ENCODE peak calls at places on chromosomes 3 and 15, in eight cellular contexts. One of them, this sample, is unnamed.

GRCh38 chr15:79923068-79923514 is 26.3 kb upstream of the MTHFS start:
- DNase-seq in SHP77: peak
- DNase-seq in GOT3: peak
- DNase-seq in Kasumi-1: peak
- DNase-seq in CD4-positive, alpha-beta T cell: peak
- DNase-seq in memory B cell: peak
- DNase-seq in ACHN: peak
- DNase-seq in stimulated activated CD8-positive, alpha-beta memory T cell treated with anti-CD3 and anti-CD28 coated beads, Interleukin-15, amount 100 ng/mL, for 24 hours: peak
- DNase-seq in this sample: peak

GRCh38 chr15:97082835-97083234 is 752.3 kb downstream of the NR2F2 start:
- DNase-seq in SHP77: no peak
- DNase-seq in GOT3: no peak
- DNase-seq in Kasumi-1: no peak
- DNase-seq in CD4-positive, alpha-beta T cell: no peak
- DNase-seq in memory B cell: no peak
- DNase-seq in ACHN: peak
- DNase-seq in stimulated activated CD8-positive, alpha-beta memory T cell treated with anti-CD3 and anti-CD28 coated beads, Interleukin-15, amount 100 ng/mL, for 24 hours: no peak
- DNase-seq in this sample: no peak

GRCh38 chr3:149647812-149648211 is 10.0 kb downstream of the WWTR1 start:
- DNase-seq in SHP77: no peak
- DNase-seq in GOT3: no peak
- DNase-seq in Kasumi-1: no peak
- DNase-seq in CD4-positive, alpha-beta T cell: no peak
- DNase-seq in memory B cell: no peak
- DNase-seq in ACHN: no peak
- DNase-seq in stimulated activated CD8-positive, alpha-beta memory T cell treated with anti-CD3 and anti-CD28 coated beads, Interleukin-15, amount 100 ng/mL, for 24 hours: no peak
- DNase-seq in this sample: no peak

GRCh38 chr3:17025594-17026139 is 140.9 kb downstream of the PLCL2 start:
- DNase-seq in SHP77: no peak
- DNase-seq in GOT3: no peak
- DNase-seq in Kasumi-1: no peak
- DNase-seq in CD4-positive, alpha-beta T cell: no peak
- DNase-seq in memory B cell: no peak
- DNase-seq in ACHN: no peak
- DNase-seq in stimulated activated CD8-positive, alpha-beta memory T cell treated with anti-CD3 and anti-CD28 coated beads, Interleukin-15, amount 100 ng/mL, for 24 hours: no peak
- DNase-seq in this sample: no peak

GRCh38 chr3:129608087-129608935 is 1.8 kb upstream of the PLXND1 start:
- DNase-seq in SHP77: peak
- DNase-seq in GOT3: no peak
- DNase-seq in Kasumi-1: peak
- DNase-seq in CD4-positive, alpha-beta T cell: no peak
- DNase-seq in memory B cell: no peak
- DNase-seq in ACHN: peak
- DNase-seq in stimulated activated CD8-positive, alpha-beta memory T cell treated with anti-CD3 and anti-CD28 coated beads, Interleukin-15, amount 100 ng/mL, for 24 hours: no peak
- DNase-seq in this sample: no peak

GRCh38 chr15:85154061-85154460 is 172.4 kb downstream of the PDE8A start:
- DNase-seq in SHP77: no peak
- DNase-seq in GOT3: no peak
- DNase-seq in Kasumi-1: no peak
- DNase-seq in CD4-positive, alpha-beta T cell: no peak
- DNase-seq in memory B cell: no peak
- DNase-seq in ACHN: no peak
- DNase-seq in stimulated activated CD8-positive, alpha-beta memory T cell treated with anti-CD3 and anti-CD28 coated beads, Interleukin-15, amount 100 ng/mL, for 24 hours: no peak
- DNase-seq in this sample: no peak

GRCh38 chr3:179037361-179037760 is 34.2 kb downstream of the ZMAT3 start:
- DNase-seq in SHP77: no peak
- DNase-seq in GOT3: no peak
- DNase-seq in Kasumi-1: peak
- DNase-seq in CD4-positive, alpha-beta T cell: peak
- DNase-seq in memory B cell: no peak
- DNase-seq in ACHN: no peak
- DNase-seq in stimulated activated CD8-positive, alpha-beta memory T cell treated with anti-CD3 and anti-CD28 coated beads, Interleukin-15, amount 100 ng/mL, for 24 hours: peak
- DNase-seq in this sample: peak

GRCh38 chr3:195461518-195462307 is 18.9 kb upstream of the ACAP2 start:
- DNase-seq in SHP77: no peak
- DNase-seq in GOT3: no peak
- DNase-seq in Kasumi-1: no peak
- DNase-seq in CD4-positive, alpha-beta T cell: no peak
- DNase-seq in memory B cell: no peak
- DNase-seq in ACHN: no peak
- DNase-seq in stimulated activated CD8-positive, alpha-beta memory T cell treated with anti-CD3 and anti-CD28 coated beads, Interleukin-15, amount 100 ng/mL, for 24 hours: no peak
- DNase-seq in this sample: no peak

GRCh38 chr3:124121379-124122336 is 129.7 kb upstream of the ROPN1 start:
- DNase-seq in SHP77: no peak
- DNase-seq in GOT3: no peak
- DNase-seq in Kasumi-1: no peak
- DNase-seq in CD4-positive, alpha-beta T cell: no peak
- DNase-seq in memory B cell: no peak
- DNase-seq in ACHN: no peak
- DNase-seq in stimulated activated CD8-positive, alpha-beta memory T cell treated with anti-CD3 and anti-CD28 coated beads, Interleukin-15, amount 100 ng/mL, for 24 hours: no peak
- DNase-seq in this sample: no peak

GRCh38 chr3:177448987-177449975 is 252.0 kb upstream of the TBL1XR1 start:
- DNase-seq in SHP77: no peak
- DNase-seq in GOT3: no peak
- DNase-seq in Kasumi-1: peak
- DNase-seq in CD4-positive, alpha-beta T cell: no peak
- DNase-seq in memory B cell: no peak
- DNase-seq in ACHN: no peak
- DNase-seq in stimulated activated CD8-positive, alpha-beta memory T cell treated with anti-CD3 and anti-CD28 coated beads, Interleukin-15, amount 100 ng/mL, for 24 hours: no peak
- DNase-seq in this sample: no peak

GRCh38 chr3:105448338-105448982 is 81.8 kb downstream of the ALCAM start:
- DNase-seq in SHP77: no peak
- DNase-seq in GOT3: no peak
- DNase-seq in Kasumi-1: no peak
- DNase-seq in CD4-positive, alpha-beta T cell: no peak
- DNase-seq in memory B cell: no peak
- DNase-seq in ACHN: no peak
- DNase-seq in stimulated activated CD8-positive, alpha-beta memory T cell treated with anti-CD3 and anti-CD28 coated beads, Interleukin-15, amount 100 ng/mL, for 24 hours: no peak
- DNase-seq in this sample: no peak

GRCh38 chr15:39597751-39598185 is 16.9 kb downstream of the THBS1 start:
- DNase-seq in SHP77: no peak
- DNase-seq in GOT3: no peak
- DNase-seq in Kasumi-1: no peak
- DNase-seq in CD4-positive, alpha-beta T cell: no peak
- DNase-seq in memory B cell: no peak
- DNase-seq in ACHN: peak
- DNase-seq in stimulated activated CD8-positive, alpha-beta memory T cell treated with anti-CD3 and anti-CD28 coated beads, Interleukin-15, amount 100 ng/mL, for 24 hours: no peak
- DNase-seq in this sample: no peak

GRCh38 chr3:194447161-194447560 is 39.6 kb downstream of the ATP13A3 start:
- DNase-seq in SHP77: no peak
- DNase-seq in GOT3: no peak
- DNase-seq in Kasumi-1: no peak
- DNase-seq in CD4-positive, alpha-beta T cell: no peak
- DNase-seq in memory B cell: no peak
- DNase-seq in ACHN: no peak
- DNase-seq in stimulated activated CD8-positive, alpha-beta memory T cell treated with anti-CD3 and anti-CD28 coated beads, Interleukin-15, amount 100 ng/mL, for 24 hours: no peak
- DNase-seq in this sample: no peak

GRCh38 chr3:34109846-34110245 is 311.4 kb downstream of the PDCD6IP start:
- DNase-seq in SHP77: no peak
- DNase-seq in GOT3: no peak
- DNase-seq in Kasumi-1: no peak
- DNase-seq in CD4-positive, alpha-beta T cell: no peak
- DNase-seq in memory B cell: no peak
- DNase-seq in ACHN: no peak
- DNase-seq in stimulated activated CD8-positive, alpha-beta memory T cell treated with anti-CD3 and anti-CD28 coated beads, Interleukin-15, amount 100 ng/mL, for 24 hours: no peak
- DNase-seq in this sample: no peak

GRCh38 chr3:147699175-147699838 is 290.1 kb downstream of the ZIC1 start:
- DNase-seq in SHP77: no peak
- DNase-seq in GOT3: no peak
- DNase-seq in Kasumi-1: peak
- DNase-seq in CD4-positive, alpha-beta T cell: no peak
- DNase-seq in memory B cell: no peak
- DNase-seq in ACHN: no peak
- DNase-seq in stimulated activated CD8-positive, alpha-beta memory T cell treated with anti-CD3 and anti-CD28 coated beads, Interleukin-15, amount 100 ng/mL, for 24 hours: no peak
- DNase-seq in this sample: no peak

GRCh38 chr3:160808838-160809237 is 52.8 kb downstream of the PPM1L start:
- DNase-seq in SHP77: no peak
- DNase-seq in GOT3: no peak
- DNase-seq in Kasumi-1: no peak
- DNase-seq in CD4-positive, alpha-beta T cell: no peak
- DNase-seq in memory B cell: no peak
- DNase-seq in ACHN: no peak
- DNase-seq in stimulated activated CD8-positive, alpha-beta memory T cell treated with anti-CD3 and anti-CD28 coated beads, Interleukin-15, amount 100 ng/mL, for 24 hours: no peak
- DNase-seq in this sample: no peak

GRCh38 chr3:139523166-139523565 is 16.4 kb downstream of the RBP1 start:
- DNase-seq in SHP77: no peak
- DNase-seq in GOT3: no peak
- DNase-seq in Kasumi-1: no peak
- DNase-seq in CD4-positive, alpha-beta T cell: no peak
- DNase-seq in memory B cell: no peak
- DNase-seq in ACHN: no peak
- DNase-seq in stimulated activated CD8-positive, alpha-beta memory T cell treated with anti-CD3 and anti-CD28 coated beads, Interleukin-15, amount 100 ng/mL, for 24 hours: no peak
- DNase-seq in this sample: no peak

GRCh38 chr15:79640206-79640605 is 208.1 kb downstream of the MINAR1 start:
- DNase-seq in SHP77: no peak
- DNase-seq in GOT3: no peak
- DNase-seq in Kasumi-1: no peak
- DNase-seq in CD4-positive, alpha-beta T cell: no peak
- DNase-seq in memory B cell: no peak
- DNase-seq in ACHN: peak
- DNase-seq in stimulated activated CD8-positive, alpha-beta memory T cell treated with anti-CD3 and anti-CD28 coated beads, Interleukin-15, amount 100 ng/mL, for 24 hours: no peak
- DNase-seq in this sample: no peak

GRCh38 chr15:95556225-95556624 is 774.3 kb upstream of the NR2F2 start:
- DNase-seq in SHP77: no peak
- DNase-seq in GOT3: no peak
- DNase-seq in Kasumi-1: no peak
- DNase-seq in CD4-positive, alpha-beta T cell: no peak
- DNase-seq in memory B cell: no peak
- DNase-seq in ACHN: no peak
- DNase-seq in stimulated activated CD8-positive, alpha-beta memory T cell treated with anti-CD3 and anti-CD28 coated beads, Interleukin-15, amount 100 ng/mL, for 24 hours: no peak
- DNase-seq in this sample: no peak

GRCh38 chr3:32384938-32385337 is 6.7 kb upstream of the CMTM7 start:
- DNase-seq in SHP77: no peak
- DNase-seq in GOT3: no peak
- DNase-seq in Kasumi-1: peak
- DNase-seq in CD4-positive, alpha-beta T cell: no peak
- DNase-seq in memory B cell: no peak
- DNase-seq in ACHN: no peak
- DNase-seq in stimulated activated CD8-positive, alpha-beta memory T cell treated with anti-CD3 and anti-CD28 coated beads, Interleukin-15, amount 100 ng/mL, for 24 hours: no peak
- DNase-seq in this sample: no peak

GRCh38 chr15:90286678-90287077 is 21.2 kb downstream of the NGRN start:
- DNase-seq in SHP77: peak
- DNase-seq in GOT3: no peak
- DNase-seq in Kasumi-1: peak
- DNase-seq in CD4-positive, alpha-beta T cell: peak
- DNase-seq in memory B cell: no peak
- DNase-seq in ACHN: peak
- DNase-seq in stimulated activated CD8-positive, alpha-beta memory T cell treated with anti-CD3 and anti-CD28 coated beads, Interleukin-15, amount 100 ng/mL, for 24 hours: no peak
- DNase-seq in this sample: no peak

GRCh38 chr3:39101022-39101689 is 6.3 kb downstream of the GORASP1 start:
- DNase-seq in SHP77: peak
- DNase-seq in GOT3: no peak
- DNase-seq in Kasumi-1: peak
- DNase-seq in CD4-positive, alpha-beta T cell: no peak
- DNase-seq in memory B cell: no peak
- DNase-seq in ACHN: peak
- DNase-seq in stimulated activated CD8-positive, alpha-beta memory T cell treated with anti-CD3 and anti-CD28 coated beads, Interleukin-15, amount 100 ng/mL, for 24 hours: no peak
- DNase-seq in this sample: no peak

GRCh38 chr3:185824051-185824466 is 783 bp downstream of the IGF2BP2 start:
- DNase-seq in SHP77: no peak
- DNase-seq in GOT3: no peak
- DNase-seq in Kasumi-1: peak
- DNase-seq in CD4-positive, alpha-beta T cell: no peak
- DNase-seq in memory B cell: peak
- DNase-seq in ACHN: peak
- DNase-seq in stimulated activated CD8-positive, alpha-beta memory T cell treated with anti-CD3 and anti-CD28 coated beads, Interleukin-15, amount 100 ng/mL, for 24 hours: no peak
- DNase-seq in this sample: peak

GRCh38 chr3:66450389-66451022 is 50.3 kb downstream of the LRIG1 start:
- DNase-seq in SHP77: no peak
- DNase-seq in GOT3: no peak
- DNase-seq in Kasumi-1: peak
- DNase-seq in CD4-positive, alpha-beta T cell: no peak
- DNase-seq in memory B cell: no peak
- DNase-seq in ACHN: no peak
- DNase-seq in stimulated activated CD8-positive, alpha-beta memory T cell treated with anti-CD3 and anti-CD28 coated beads, Interleukin-15, amount 100 ng/mL, for 24 hours: no peak
- DNase-seq in this sample: peak

GRCh38 chr3:12194209-12194608 is 35.5 kb upstream of the TIMP4 start:
- DNase-seq in SHP77: no peak
- DNase-seq in GOT3: no peak
- DNase-seq in Kasumi-1: peak
- DNase-seq in CD4-positive, alpha-beta T cell: no peak
- DNase-seq in memory B cell: no peak
- DNase-seq in ACHN: peak
- DNase-seq in stimulated activated CD8-positive, alpha-beta memory T cell treated with anti-CD3 and anti-CD28 coated beads, Interleukin-15, amount 100 ng/mL, for 24 hours: no peak
- DNase-seq in this sample: no peak

GRCh38 chr3:42036483-42036823 is 54.7 kb upstream of the TRAK1 start:
- DNase-seq in SHP77: no peak
- DNase-seq in GOT3: no peak
- DNase-seq in Kasumi-1: no peak
- DNase-seq in CD4-positive, alpha-beta T cell: no peak
- DNase-seq in memory B cell: no peak
- DNase-seq in ACHN: peak
- DNase-seq in stimulated activated CD8-positive, alpha-beta memory T cell treated with anti-CD3 and anti-CD28 coated beads, Interleukin-15, amount 100 ng/mL, for 24 hours: no peak
- DNase-seq in this sample: no peak

GRCh38 chr15:67863442-67863987 is 23.7 kb upstream of the RNU6-1 start:
- DNase-seq in SHP77: peak
- DNase-seq in GOT3: peak
- DNase-seq in Kasumi-1: peak
- DNase-seq in CD4-positive, alpha-beta T cell: peak
- DNase-seq in memory B cell: peak
- DNase-seq in ACHN: peak
- DNase-seq in stimulated activated CD8-positive, alpha-beta memory T cell treated with anti-CD3 and anti-CD28 coated beads, Interleukin-15, amount 100 ng/mL, for 24 hours: peak
- DNase-seq in this sample: peak

GRCh38 chr15:51076898-51077564 is 17.7 kb downstream of the TNFAIP8L3 start:
- DNase-seq in SHP77: no peak
- DNase-seq in GOT3: no peak
- DNase-seq in Kasumi-1: no peak
- DNase-seq in CD4-positive, alpha-beta T cell: no peak
- DNase-seq in memory B cell: no peak
- DNase-seq in ACHN: no peak
- DNase-seq in stimulated activated CD8-positive, alpha-beta memory T cell treated with anti-CD3 and anti-CD28 coated beads, Interleukin-15, amount 100 ng/mL, for 24 hours: no peak
- DNase-seq in this sample: peak

GRCh38 chr3:137992592-137992991 is 17.4 kb upstream of the CLDN18 start:
- DNase-seq in SHP77: no peak
- DNase-seq in GOT3: no peak
- DNase-seq in Kasumi-1: no peak
- DNase-seq in CD4-positive, alpha-beta T cell: no peak
- DNase-seq in memory B cell: no peak
- DNase-seq in ACHN: no peak
- DNase-seq in stimulated activated CD8-positive, alpha-beta memory T cell treated with anti-CD3 and anti-CD28 coated beads, Interleukin-15, amount 100 ng/mL, for 24 hours: no peak
- DNase-seq in this sample: no peak

GRCh38 chr15:97547381-97547780 is 413.1 kb upstream of the ARRDC4 start:
- DNase-seq in SHP77: no peak
- DNase-seq in GOT3: no peak
- DNase-seq in Kasumi-1: peak
- DNase-seq in CD4-positive, alpha-beta T cell: no peak
- DNase-seq in memory B cell: no peak
- DNase-seq in ACHN: no peak
- DNase-seq in stimulated activated CD8-positive, alpha-beta memory T cell treated with anti-CD3 and anti-CD28 coated beads, Interleukin-15, amount 100 ng/mL, for 24 hours: no peak
- DNase-seq in this sample: no peak

GRCh38 chr3:66115858-66116654 is 77.3 kb upstream of the MAGI1 start:
- DNase-seq in SHP77: peak
- DNase-seq in GOT3: no peak
- DNase-seq in Kasumi-1: no peak
- DNase-seq in CD4-positive, alpha-beta T cell: no peak
- DNase-seq in memory B cell: no peak
- DNase-seq in ACHN: peak
- DNase-seq in stimulated activated CD8-positive, alpha-beta memory T cell treated with anti-CD3 and anti-CD28 coated beads, Interleukin-15, amount 100 ng/mL, for 24 hours: no peak
- DNase-seq in this sample: peak

GRCh38 chr3:100777271-100777670 is 68.0 kb downstream of the TFG start:
- DNase-seq in SHP77: no peak
- DNase-seq in GOT3: no peak
- DNase-seq in Kasumi-1: no peak
- DNase-seq in CD4-positive, alpha-beta T cell: no peak
- DNase-seq in memory B cell: no peak
- DNase-seq in ACHN: no peak
- DNase-seq in stimulated activated CD8-positive, alpha-beta memory T cell treated with anti-CD3 and anti-CD28 coated beads, Interleukin-15, amount 100 ng/mL, for 24 hours: no peak
- DNase-seq in this sample: no peak

This sample was measured in uterus.